ENCODE peak calls at places on chromosome 4, in five cellular contexts. Q, N, Z, W and L are unnamed samples.

GRCh38 chr4:152239216-152239615 is 296.7 kb downstream of the FBXW7 start:
- DNase-seq in N (no peak), W (no peak), Q (no peak), Z (no peak), L (peak; percentile 68)

GRCh38 chr4:182014164-182014563 is 229.0 kb upstream of the TENM3 start:
- DNase-seq in Z (no peak), N (no peak), Q (no peak), W (no peak), L (no peak)

GRCh38 chr4:40990202-40990898 is 224.0 kb downstream of the APBB2 start:
- DNase-seq in N (no peak), W (peak; percentile 97), Q (no peak), Z (peak; percentile 98), L (no peak)

GRCh38 chr4:30721353-30722091 is 1.4 kb downstream of the PCDH7 start:
- DNase-seq in W (peak; percentile 57), Z (peak; percentile 39), Q (no peak), N (peak; percentile 86), L (no peak)

GRCh38 chr4:185542626-185543336 is 7.5 kb upstream of the PDLIM3 start:
- DNase-seq in Z (peak; percentile 79), Q (no peak), W (peak; percentile 88), N (no peak), L (peak; percentile 95)

GRCh38 chr4:15781427-15782095 is 3.4 kb downstream of the CD38 start:
- DNase-seq in Z (peak; percentile 65), W (no peak), Q (no peak), N (no peak), L (no peak)

GRCh38 chr4:159212675-159213297 is 109.9 kb downstream of the RAPGEF2 start:
- DNase-seq in W (no peak), Q (no peak), Z (no peak), N (no peak), L (no peak)

GRCh38 chr4:122930877-122931276 is 8.5 kb upstream of the NUDT6 start:
- DNase-seq in Z (peak; percentile 40), N (no peak), Q (no peak), W (peak; percentile 59), L (no peak)

GRCh38 chr4:28287837-28288236 is 1427.2 kb downstream of the STIM2 start:
- DNase-seq in Z (peak; percentile 92), N (no peak), W (peak; percentile 83), Q (no peak), L (no peak)

GRCh38 chr4:180665994-180666818 is 1577.0 kb upstream of the TENM3 start:
- DNase-seq in Z (peak; percentile 62), N (peak; percentile 70), W (peak; percentile 83), Q (no peak), L (no peak)

GRCh38 chr4:114077610-114078009 is 98.2 kb upstream of the ARSJ start:
- DNase-seq in Z (peak; percentile 45), Q (no peak), W (peak; percentile 87), N (no peak), L (no peak)

DNA sequence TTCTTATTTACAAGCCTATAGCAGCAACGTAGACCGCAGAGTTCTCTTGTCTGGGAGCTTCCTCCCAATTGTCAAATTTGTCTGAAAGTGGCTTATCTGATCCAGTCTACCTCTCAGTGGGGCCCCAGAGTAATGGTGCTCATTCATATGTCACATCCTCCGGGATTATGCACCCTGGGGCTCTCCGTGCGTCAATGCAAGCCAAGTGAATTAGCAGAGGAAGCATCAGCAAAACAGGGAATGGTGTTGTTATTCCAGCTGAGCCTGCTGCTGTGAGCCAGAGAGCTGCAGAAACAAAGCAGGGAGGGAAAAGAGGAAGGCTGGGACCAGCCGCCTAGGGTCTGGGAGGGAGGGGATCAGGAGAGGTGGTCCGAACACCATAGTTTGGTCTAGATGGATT is 95.3 kb downstream of the CLNK start:
- DNase-seq in Q (no peak), Z (no peak), W (no peak), N (peak; percentile 60), L (no peak)
- H3K4me1 ChIP-seq in Q (peaks cover 5% of the 10 kb centered on the region), Z (peaks cover 5% of the 10 kb centered on the region), W (peaks cover 10% of the 10 kb centered on the region), N (peaks cover 7% of the 10 kb centered on the region), L (no peaks in the 10 kb centered on the region)

DNA sequence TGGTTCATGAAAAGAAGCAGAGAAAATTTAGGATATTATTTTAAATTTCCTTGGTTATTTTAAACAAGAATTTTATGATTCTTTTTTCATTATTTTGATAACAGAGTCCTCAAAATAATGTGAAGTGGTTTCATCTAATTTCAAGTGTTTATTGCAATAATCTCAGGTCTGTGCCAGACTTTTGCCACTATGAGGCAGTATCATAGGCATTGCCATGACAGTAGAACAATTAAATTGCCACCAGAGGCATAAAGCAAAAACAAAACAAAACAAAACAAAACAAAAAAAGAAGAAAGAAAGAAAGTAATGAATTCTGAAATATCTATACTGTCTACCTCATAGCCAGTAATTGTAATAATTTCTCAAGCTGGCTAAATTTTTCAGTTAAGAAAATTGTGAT is 739.2 kb downstream of the KCTD8 start:
- DNase-seq in Z (no peak), N (no peak), Q (no peak), W (no peak), L (no peak)
- H3K4me3 ChIP-seq in Z (no peak overlapping the region), N (no peak overlapping the region), Q (no peak overlapping the region), W (no peak overlapping the region), L (no peak overlapping the region)

GRCh38 chr4:139851133-139851532 is 185.5 kb downstream of the MGST2 start:
- DNase-seq in W (no peak), Z (no peak), Q (no peak), N (no peak), L (no peak)

GRCh38 chr4:139849219-139849618 is 183.6 kb downstream of the MGST2 start:
- DNase-seq in Q (no peak), W (no peak), N (no peak), Z (no peak), L (no peak)

GRCh38 chr4:139851639-139852038 is 186.0 kb downstream of the MGST2 start:
- DNase-seq in Q (no peak), N (no peak), Z (no peak), W (no peak), L (no peak)

GRCh38 chr4:139853309-139853708 is 187.7 kb downstream of the MGST2 start:
- DNase-seq in Z (no peak), W (no peak), Q (no peak), N (peak; percentile 79), L (no peak)

GRCh38 chr4:139852612-139853269 is 187.1 kb downstream of the MGST2 start:
- DNase-seq in W (no peak), N (no peak), Q (no peak), Z (no peak), L (no peak)
- H3K4me1 ChIP-seq in W (no peaks in the 10 kb centered on the region), N (peaks cover 59% of the 10 kb centered on the region), Q (no peaks in the 10 kb centered on the region), Z (peaks cover 44% of the 10 kb centered on the region), L (no peaks in the 10 kb centered on the region)

DNA sequence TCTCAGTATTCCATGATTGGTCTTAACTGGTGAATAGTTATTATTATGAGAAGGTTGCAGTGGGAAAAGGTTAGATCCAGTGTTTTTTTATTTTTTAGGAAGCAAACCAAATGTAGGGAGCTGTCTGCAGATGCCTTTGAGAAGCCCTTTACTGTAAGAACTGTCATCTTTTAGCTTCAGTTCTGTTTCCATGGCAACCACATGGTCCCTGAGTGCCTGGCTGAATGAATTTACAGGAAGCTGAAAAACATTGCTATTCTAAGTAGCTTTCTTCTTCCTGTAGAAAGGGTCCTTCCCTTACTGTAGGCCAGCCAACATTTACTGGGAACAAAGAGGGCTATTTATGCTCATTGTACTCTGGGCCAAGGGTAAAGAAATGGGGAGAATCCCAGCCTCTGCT is 103.3 kb downstream of the DCLK2 start:
- DNase-seq in N (no peak), Z (peak; percentile 62), Q (no peak), W (peak; percentile 41), L (peak; percentile 64)
- H3K4me3 ChIP-seq in N (no peak overlapping the region), Z (no peak overlapping the region), Q (no peak overlapping the region), W (no peak overlapping the region), L (no peak overlapping the region)

GRCh38 chr4:5895287-5895686 is 2.4 kb upstream of the CRMP1 start:
- DNase-seq in Z (peak; percentile 53), W (no peak), N (no peak), Q (no peak), L (no peak)

GRCh38 chr4:5892321-5893012 is 419 bp downstream of the CRMP1 start:
- DNase-seq in Q (no peak), Z (no peak), N (peak; percentile 65), W (no peak), L (no peak)

GRCh38 chr4:5893591-5893990 is 705 bp upstream of the CRMP1 start:
- DNase-seq in Z (no peak), W (no peak), Q (no peak), N (no peak), L (no peak)

GRCh38 chr4:5893013-5893580 is at the start of gene CRMP1:
- DNase-seq in W (no peak), N (peak; percentile 94), Z (peak; percentile 19), Q (no peak), L (no peak)

DNA sequence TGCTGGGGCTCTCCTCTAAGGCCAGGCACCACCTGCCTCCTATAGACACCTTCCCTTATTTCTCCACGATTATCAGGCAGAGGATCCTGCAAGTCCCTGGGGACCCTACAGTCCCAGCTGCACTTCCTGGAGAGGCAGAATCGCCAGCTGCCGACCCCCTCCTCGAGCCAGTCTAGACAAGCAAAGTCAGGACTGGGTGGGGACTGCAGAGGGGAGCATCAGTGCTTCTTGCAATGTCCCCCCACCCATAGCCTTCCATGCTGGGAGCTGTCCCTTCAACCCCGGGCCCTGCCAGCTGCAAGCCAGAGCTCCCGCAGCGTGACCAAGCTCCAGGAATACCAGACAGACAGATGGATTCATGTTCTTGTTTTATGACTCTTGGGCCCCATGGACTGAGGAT is 1.4 kb upstream of the CRMP1 start:
- DNase-seq in Z (no peak), N (no peak), W (no peak), Q (no peak), L (no peak)
- H3K4me1 ChIP-seq in Z (no peaks in the 10 kb centered on the region), N (no peaks in the 10 kb centered on the region), W (no peaks in the 10 kb centered on the region), Q (peaks cover 21% of the 10 kb centered on the region), L (peaks cover 37% of the 10 kb centered on the region)

DNA sequence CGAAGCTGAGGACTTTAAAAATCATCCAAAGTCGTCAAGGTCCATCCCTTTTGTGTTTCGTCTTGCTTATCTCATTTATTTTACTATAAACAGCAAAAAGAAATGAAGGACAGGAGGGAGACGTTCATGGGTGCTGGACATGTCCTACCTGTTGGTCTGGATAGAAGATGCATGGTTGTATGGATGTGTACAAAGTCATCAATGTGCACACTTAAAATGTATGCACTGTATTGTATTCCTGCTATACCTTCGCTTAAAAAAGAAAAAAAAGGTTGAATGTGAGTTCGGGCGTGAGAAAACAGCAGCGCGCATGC is 313 bp upstream of the BLOC1S4 start:
- DNase-seq in Q (no peak), N (no peak), Z (no peak), W (no peak), L (no peak)
- H3K4me3 ChIP-seq in Q (peak overlapping the region; percentile 57), N (peak overlapping the region; percentile 92), Z (peak overlapping the region; percentile 57), W (peak overlapping the region; percentile 85), L (peak overlapping the region; percentile 94)

GRCh38 chr4:96186593-96186992 is 346.7 kb downstream of the PDHA2 start:
- DNase-seq in Q (no peak), W (no peak), N (no peak), Z (peak; percentile 25), L (no peak)

GRCh38 chr4:96194993-96195392 is 355.1 kb downstream of the PDHA2 start:
- DNase-seq in Q (no peak), Z (no peak), W (no peak), N (no peak), L (no peak)

GRCh38 chr4:96193061-96193460 is 353.2 kb downstream of the PDHA2 start:
- DNase-seq in W (no peak), Z (no peak), N (no peak), Q (no peak), L (no peak)

GRCh38 chr4:96189761-96190160 is 349.9 kb downstream of the PDHA2 start:
- DNase-seq in Q (no peak), Z (no peak), W (no peak), N (no peak), L (no peak)
- H3K4me1 ChIP-seq in Q (no peaks in the 10 kb centered on the region), Z (no peaks in the 10 kb centered on the region), W (no peaks in the 10 kb centered on the region), N (no peaks in the 10 kb centered on the region), L (no peaks in the 10 kb centered on the region)